ENCODE peak calls at places on chromosomes 11 and 22, in five cellular contexts. K is activated T-cell treated with anti-CD3 and anti-CD28 coated beads, Interleukin-2, amount 50 U/mL, for 72 hours; I is AG08395; J is HS-27A; M is body of pancreas. U is an unnamed sample.

GRCh38 chr22:42548597-42549328 is 5.0 kb upstream of the SERHL2 start:
- DNase-seq in I (no peak), M (no peak), K (no peak), J (no peak), U (no peak)

GRCh38 chr11:85672111-85672875 is 7.4 kb upstream of the CREBZF start:
- DNase-seq in K (no peak), J (no peak), I (no peak), M (no peak), U (no peak)

GRCh38 chr22:21041937-21042336 is 3.8 kb upstream of the LRRC74B start:
- DNase-seq in K (no peak), J (no peak), M (no peak), I (no peak), U (no peak)

GRCh38 chr22:28582806-28583205 is 96.8 kb downstream of the TTC28 start:
- DNase-seq in M (no peak), K (no peak), I (peak), J (no peak), U (no peak)

GRCh38 chr11:131385763-131386394 is 15.5 kb downstream of the NTM start:
- DNase-seq in I (no peak), M (no peak), J (no peak), K (no peak), U (no peak)

GRCh38 chr11:32792948-32793475 is 1.4 kb downstream of the CCDC73 start:
- DNase-seq in M (peak), K (peak), I (peak), J (peak), U (peak)

GRCh38 chr22:27795053-27795452 is 6.5 kb downstream of the MN1 start:
- DNase-seq in M (no peak), J (no peak), I (no peak), K (no peak), U (no peak)

GRCh38 chr22:46091277-46091977 is 58.9 kb upstream of the PPARA start:
- DNase-seq in J (no peak), K (no peak), I (no peak), M (peak), U (no peak)

GRCh38 chr11:30387891-30388861 is 65.3 kb downstream of the ARL14EP start:
- DNase-seq in M (no peak), K (no peak), J (no peak), I (no peak), U (no peak)

GRCh38 chr22:32591620-32592019 is 117.0 kb downstream of the FBXO7 start:
- DNase-seq in I (peak), M (no peak), J (peak), K (no peak), U (no peak)

GRCh38 chr11:550746-551085 is 9.8 kb downstream of the LMNTD2 start:
- DNase-seq in I (no peak), M (no peak), K (no peak), J (no peak), U (no peak)

GRCh38 chr22:19524170-19525115 is at the start of gene CLDN5:
- DNase-seq in J (no peak), M (no peak), I (peak), K (no peak), U (no peak)

GRCh38 chr11:77503006-77503405 is 29.1 kb upstream of the PAK1 start:
- DNase-seq in J (no peak), I (peak), K (no peak), M (no peak), U (no peak)

GRCh38 chr11:117313828-117314768 is 2.0 kb downstream of the BACE1 start:
- DNase-seq in I (no peak), J (no peak), M (peak), K (no peak), U (no peak)

GRCh38 chr11:20762112-20762511 is 92.7 kb downstream of the NELL1 start:
- DNase-seq in I (no peak), K (no peak), J (no peak), M (no peak), U (no peak)

GRCh38 chr11:1920909-1921575 is 1.5 kb downstream of the TNNT3 start:
- DNase-seq in I (no peak), K (no peak), J (no peak), M (no peak), U (no peak)

GRCh38 chr22:22884010-22884887 is 3.4 kb upstream of the IGLL5 start:
- DNase-seq in K (peak), M (peak), J (no peak), I (peak), U (peak)

GRCh38 chr11:2580444-2581050 is 119.2 kb downstream of the KCNQ1OT1 start:
- DNase-seq in M (peak), J (no peak), K (no peak), I (no peak), U (no peak)

GRCh38 chr22:44429941-44430587 is 68.0 kb downstream of the RTL6 start:
- DNase-seq in I (no peak), M (no peak), J (no peak), K (no peak), U (no peak)

GRCh38 chr11:118148877-118149276 is 3.7 kb downstream of the SCN4B start:
- DNase-seq in I (no peak), M (no peak), K (no peak), J (no peak), U (no peak)

GRCh38 chr22:36425977-36426523 is 38.3 kb upstream of the MYH9 start:
- DNase-seq in J (no peak), M (no peak), I (no peak), K (no peak), U (no peak)

GRCh38 chr22:24175160-24175808 is 6.0 kb upstream of the SUSD2 start:
- DNase-seq in I (peak), J (no peak), K (peak), M (peak), U (peak)